ENCODE peak calls at places on chromosomes 12 and 14, in five cellular contexts. O, Z, L, Q and B are unnamed samples.

GRCh38 chr14:94051115-94051514 is 25.0 kb downstream of the OTUB2 start:
- DNase-seq in O (no peak), Z (no peak), L (no peak), Q (no peak), B (no peak)

GRCh38 chr12:100253437-100253836 is 13.4 kb downstream of the DEPDC4 start:
- DNase-seq in O (no peak), Z (no peak), L (no peak), Q (no peak), B (no peak)

GRCh38 chr12:117000316-117000715 is 89.6 kb downstream of the FBXW8 start:
- DNase-seq in O (no peak), Z (no peak), L (no peak), Q (no peak), B (no peak)

GRCh38 chr14:61511558-61511924 is 183.8 kb upstream of the HIF1A start:
- DNase-seq in O (no peak), Z (no peak), L (no peak), Q (no peak), B (no peak)

GRCh38 chr12:79451988-79452387 is 238.8 kb downstream of the PAWR start:
- DNase-seq in O (peak), Z (no peak), L (no peak), Q (no peak), B (no peak)

GRCh38 chr12:123961585-123961984 is 11.0 kb downstream of the CCDC92 start:
- DNase-seq in O (no peak), Z (no peak), L (no peak), Q (no peak), B (no peak)

GRCh38 chr14:52821805-52822250 is 30.4 kb upstream of the GNPNAT1 start:
- DNase-seq in O (peak), Z (no peak), L (no peak), Q (no peak), B (no peak)

GRCh38 chr14:52998376-52999010 is 47.6 kb upstream of the FERMT2 start:
- DNase-seq in O (peak), Z (no peak), L (no peak), Q (no peak), B (no peak)

GRCh38 chr14:102579696-102580551 is 12.5 kb upstream of the RCOR1 start:
- DNase-seq in O (no peak), Z (no peak), L (no peak), Q (no peak), B (no peak)

DNA sequence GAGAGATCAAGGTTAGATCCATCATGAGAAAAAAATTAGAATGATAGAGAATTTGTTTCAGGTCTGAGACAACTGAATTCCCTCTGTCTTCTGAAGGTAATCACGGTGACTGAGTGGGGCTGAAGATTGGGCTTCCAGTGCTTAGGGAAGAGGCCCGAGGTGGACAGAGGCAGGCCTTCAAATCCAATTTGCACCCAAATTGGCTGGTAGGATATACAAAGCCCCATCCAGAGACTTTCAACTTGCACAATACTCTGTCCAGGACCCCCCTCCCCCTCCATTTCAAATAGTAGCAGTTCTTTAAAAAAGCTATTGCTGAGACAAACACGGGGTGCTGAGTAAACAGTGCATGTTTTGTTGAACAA is 3.7 kb upstream of the FOXG1 start:
- DNase-seq in O (no peak), Z (no peak), L (no peak), Q (no peak), B (no peak)
- TF ChIP-seq POLR2AphosphoS5 in O (no peak), Z (no peak), L (no peak), Q (no peak), B (no peak)

GRCh38 chr12:118586433-118586832 is 210.1 kb downstream of the SUDS3 start:
- DNase-seq in O (no peak), Z (no peak), L (no peak), Q (no peak), B (no peak)

GRCh38 chr12:118581396-118581795 is 205.0 kb downstream of the SUDS3 start:
- DNase-seq in O (no peak), Z (no peak), L (no peak), Q (no peak), B (no peak)

GRCh38 chr12:118582863-118583262 is 206.5 kb downstream of the SUDS3 start:
- DNase-seq in O (no peak), Z (no peak), L (no peak), Q (no peak), B (no peak)
- TF ChIP-seq POLR2A in O (no peak), Z (no peak), L (no peak), Q (no peak), B (no peak)

GRCh38 chr12:67647547-67648305 is 819 bp upstream of the DYRK2 start:
- DNase-seq in O (peak), Z (no peak), L (peak), Q (peak), B (peak)

GRCh38 chr12:67648306-67649164 is at the start of gene DYRK2:
- DNase-seq in O (peak), Z (no peak), L (peak), Q (peak), B (peak)

GRCh38 chr12:67645571-67645970 is 3.0 kb upstream of the DYRK2 start:
- DNase-seq in O (no peak), Z (no peak), L (no peak), Q (no peak), B (no peak)

GRCh38 chr12:67646775-67647174 is 1.8 kb upstream of the DYRK2 start:
- DNase-seq in O (no peak), Z (no peak), L (no peak), Q (no peak), B (no peak)

GRCh38 chr12:67647251-67647546 is 1.3 kb upstream of the DYRK2 start:
- DNase-seq in O (no peak), Z (no peak), L (no peak), Q (no peak), B (no peak)
- TF ChIP-seq TAF1 in O (no peak), Z (no peak), L (no peak), Q (no peak), B (no peak)

GRCh38 chr14:104985675-104986486 is at the start of gene CLBA1:
- DNase-seq in O (peak), Z (peak), L (no peak), Q (peak), B (peak)
- TF ChIP-seq POLR2AphosphoS5 in O (no peak), Z (no peak), L (no peak), Q (no peak), B (no peak)

GRCh38 chr12:4556730-4557519 is 5.1 kb upstream of the DYRK4 start:
- DNase-seq in O (no peak), Z (no peak), L (no peak), Q (no peak), B (no peak)

GRCh38 chr12:4555804-4556203 is 6.2 kb upstream of the DYRK4 start:
- DNase-seq in O (no peak), Z (no peak), L (no peak), Q (no peak), B (no peak)

DNA sequence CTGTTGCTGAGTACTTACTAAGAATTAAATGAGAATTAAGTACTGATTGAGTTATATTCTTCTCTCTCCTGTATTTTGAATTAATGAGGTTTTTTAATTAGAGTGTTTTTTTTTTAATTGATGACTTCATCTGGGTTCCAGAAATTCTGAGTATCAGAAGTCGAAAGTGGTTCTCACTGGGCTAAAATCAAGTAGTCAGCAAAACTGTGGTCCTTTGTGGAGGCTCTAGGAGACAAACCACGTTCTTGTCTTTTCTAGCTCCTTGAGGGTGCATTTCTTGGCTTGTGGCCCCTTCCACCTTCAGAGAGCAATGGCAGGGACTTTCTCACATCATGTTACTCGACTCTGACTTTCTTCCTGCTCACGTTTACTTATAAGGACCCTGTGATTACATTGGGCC is 8.1 kb upstream of the DYRK4 start:
- DNase-seq in O (no peak), Z (no peak), L (no peak), Q (no peak), B (no peak)
- TF ChIP-seq POLR2A in O (no peak), Z (no peak), L (no peak), Q (no peak), B (no peak)

GRCh38 chr14:100425454-100425814 is 102.3 kb downstream of the SLC25A47 start:
- DNase-seq in O (no peak), Z (no peak), L (no peak), Q (no peak), B (no peak)

GRCh38 chr14:100423421-100424010 is 100.4 kb downstream of the SLC25A47 start:
- DNase-seq in O (no peak), Z (no peak), L (no peak), Q (no peak), B (no peak)

GRCh38 chr14:100421756-100422470 is 98.8 kb downstream of the SLC25A47 start:
- DNase-seq in O (no peak), Z (no peak), L (no peak), Q (no peak), B (no peak)

GRCh38 chr14:100424504-100425453 is 101.6 kb downstream of the SLC25A47 start:
- DNase-seq in O (no peak), Z (no peak), L (no peak), Q (no peak), B (no peak)

GRCh38 chr14:100422556-100423420 is 99.6 kb downstream of the SLC25A47 start:
- DNase-seq in O (no peak), Z (no peak), L (no peak), Q (no peak), B (no peak)
- TF ChIP-seq TAF1 in O (no peak), Z (no peak), L (no peak), Q (no peak), B (no peak)

DNA sequence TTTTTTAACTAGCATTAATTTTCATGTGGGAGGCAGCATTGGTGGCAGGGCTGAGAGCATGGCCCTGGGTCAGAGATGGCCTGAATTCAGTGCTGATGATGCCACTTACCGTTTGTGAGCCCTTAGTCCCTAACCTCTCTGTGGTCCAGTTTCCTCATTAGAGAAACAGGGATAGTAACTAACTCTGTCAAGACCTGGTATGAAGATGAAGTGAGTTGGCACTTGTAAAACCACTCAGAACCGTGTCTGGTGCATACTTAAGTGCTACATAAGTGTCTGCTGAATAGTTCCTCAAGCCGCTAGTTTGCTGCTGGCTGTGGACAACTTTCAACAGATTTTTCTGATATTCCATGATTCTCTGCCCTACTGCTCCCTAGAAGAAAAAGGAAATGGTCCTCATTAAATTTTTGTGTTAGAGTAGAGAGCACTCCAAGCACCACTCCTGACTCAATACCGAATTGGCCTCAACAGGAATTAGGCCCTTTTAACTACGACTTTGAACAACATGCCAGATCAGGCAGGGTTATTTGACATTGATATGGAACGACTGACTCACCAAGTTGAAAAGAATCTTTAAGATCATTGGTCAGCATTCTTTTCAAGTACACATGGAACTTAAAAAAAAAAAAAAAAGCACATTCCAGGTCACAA is 250.2 kb downstream of the ANO2 start:
- DNase-seq in O (no peak), Z (no peak), L (no peak), Q (no peak), B (no peak)
- TF ChIP-seq POLR2AphosphoS5 in O (no peak), Z (no peak), L (no peak), Q (no peak), B (no peak)

GRCh38 chr12:50222275-50222783 is 55.2 kb upstream of the CERS5 start:
- DNase-seq in O (no peak), Z (no peak), L (no peak), Q (no peak), B (no peak)
- TF ChIP-seq POLR2A in O (no peak), Z (peak), L (peak), Q (peak), B (no peak)

GRCh38 chr12:130455161-130455560 is 117.5 kb downstream of the PIWIL1 start:
- DNase-seq in O (no peak), Z (no peak), L (no peak), Q (no peak), B (no peak)

GRCh38 chr12:130458341-130458740 is 120.7 kb downstream of the PIWIL1 start:
- DNase-seq in O (no peak), Z (no peak), L (no peak), Q (no peak), B (no peak)

GRCh38 chr12:130457215-130457614 is 119.5 kb downstream of the PIWIL1 start:
- DNase-seq in O (no peak), Z (no peak), L (no peak), Q (no peak), B (peak)

GRCh38 chr12:130454296-130454695 is 116.6 kb downstream of the PIWIL1 start:
- DNase-seq in O (no peak), Z (no peak), L (no peak), Q (no peak), B (no peak)

DNA sequence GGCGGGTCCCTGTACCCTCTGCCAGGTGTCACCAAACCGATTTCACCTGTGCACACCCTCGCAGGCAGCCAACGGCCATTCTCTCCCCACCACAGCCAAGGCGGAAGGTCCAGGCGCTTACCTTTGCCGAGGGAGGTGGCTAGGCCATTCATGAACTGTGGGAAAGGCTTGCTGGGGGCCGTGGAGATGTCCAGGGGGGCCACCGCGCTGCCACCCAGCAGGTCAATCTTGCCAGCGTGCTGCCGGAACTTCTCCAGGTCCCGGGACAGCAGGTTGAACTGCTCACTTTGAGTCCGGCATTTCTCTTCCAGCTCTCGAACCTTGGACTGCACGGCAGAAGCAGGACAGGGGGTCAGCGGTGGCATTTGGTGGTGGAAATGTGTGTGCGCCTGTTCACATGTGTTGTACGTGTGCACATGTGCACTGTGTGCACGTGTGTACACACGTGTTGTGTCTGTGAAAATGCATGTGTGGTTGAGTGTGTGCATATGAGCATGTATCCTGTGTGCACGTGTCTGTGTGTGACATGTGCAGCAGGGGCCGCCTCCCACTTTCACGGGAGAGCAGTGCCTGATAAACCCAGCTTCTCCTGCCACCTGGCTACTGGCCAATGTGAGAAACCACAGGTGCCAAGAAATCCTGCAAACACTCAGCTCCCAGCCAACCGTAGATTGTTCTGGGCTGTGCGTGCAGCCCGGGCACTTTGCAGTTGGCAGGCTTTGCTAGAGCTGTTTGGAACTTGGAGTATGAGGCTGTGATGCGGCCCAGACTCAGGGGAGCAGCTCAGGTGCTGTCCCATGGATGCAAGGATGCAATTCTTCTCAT is 118.9 kb downstream of the PIWIL1 start:
- DNase-seq in O (no peak), Z (no peak), L (no peak), Q (no peak), B (no peak)
- TF ChIP-seq TAF1 in O (no peak), Z (no peak), L (no peak), Q (no peak), B (no peak)